ENCODE peak calls at places on chromosome 9, in six cellular contexts. D is AG04450; G is Right ventricle myocardium superior; P is MV-4-11; L is GM12891; S is activated CD4-positive, CD25-positive, alpha-beta regulatory T cell treated with anti-CD3 and anti-CD28 coated beads, Interleukin-2, amount 50 U/mL, for 72 hours. X is an unnamed sample.

GRCh38 chr9:87970602-87971001 is 3.7 kb downstream of the CDK20 start:
- DNase-seq in P (no peak), D (no peak), G (no peak), S (no peak), L (no peak), X (no peak)

GRCh38 chr9:37618817-37619216 is 26.4 kb upstream of the TOMM5 start:
- DNase-seq in S (no peak), D (peak), G (no peak), L (no peak), P (no peak), X (no peak)

GRCh38 chr9:137296214-137297059 is 5.6 kb downstream of the NRARP start:
- DNase-seq in G (peak), P (no peak), D (no peak), S (no peak), L (no peak), X (peak)

GRCh38 chr9:83596899-83597504 is 25.9 kb upstream of the IDNK start:
- DNase-seq in G (no peak), S (peak), P (no peak), L (peak), D (no peak), X (peak)

GRCh38 chr9:22044583-22044982 is 35.5 kb upstream of the CDKN2B start:
- DNase-seq in G (no peak), S (no peak), P (no peak), L (no peak), D (no peak), X (no peak)

GRCh38 chr9:109181284-109181683 is 14.2 kb upstream of the FRRS1L start:
- DNase-seq in D (no peak), L (peak), G (no peak), P (no peak), S (no peak), X (no peak)

GRCh38 chr9:130328349-130328801 is 62.8 kb downstream of the HMCN2 start:
- DNase-seq in G (peak), D (peak), S (no peak), L (no peak), P (no peak), X (peak)

GRCh38 chr9:128103589-128103962 is 24.0 kb downstream of the PTGES2 start:
- DNase-seq in P (no peak), G (peak), L (no peak), D (no peak), S (no peak), X (no peak)

GRCh38 chr9:118473527-118473926 is 769.3 kb downstream of the TLR4 start:
- DNase-seq in D (no peak), P (no peak), S (no peak), L (no peak), G (no peak), X (no peak)

GRCh38 chr9:108142504-108143201 is 653.1 kb upstream of the KLF4 start:
- DNase-seq in L (no peak), G (peak), P (peak), S (no peak), D (no peak), X (peak)

GRCh38 chr9:76905984-76906861 is at the start of gene PRUNE2:
- DNase-seq in L (peak), D (peak), G (peak), S (no peak), P (no peak), X (peak)

GRCh38 chr9:96088510-96088909 is 213.0 kb downstream of the ERCC6L2 start:
- DNase-seq in L (no peak), S (no peak), P (no peak), D (no peak), G (no peak), X (no peak)

GRCh38 chr9:2302606-2303005 is 287.5 kb downstream of the SMARCA2 start:
- DNase-seq in P (no peak), S (no peak), G (no peak), L (no peak), D (no peak), X (no peak)

GRCh38 chr9:135523521-135524129 is 2.4 kb downstream of the LCN1 start:
- DNase-seq in D (no peak), S (no peak), G (no peak), L (no peak), P (no peak), X (no peak)

GRCh38 chr9:88777498-88778312 is 213.6 kb upstream of the S1PR3 start:
- DNase-seq in L (no peak), S (no peak), G (peak), D (no peak), P (peak), X (no peak)

GRCh38 chr9:1978941-1979340 is 36.2 kb upstream of the SMARCA2 start:
- DNase-seq in L (no peak), S (no peak), D (no peak), P (peak), G (peak), X (peak)

GRCh38 chr9:33924978-33925797 is 108.2 kb downstream of the UBE2R2 start:
- DNase-seq in S (no peak), P (peak), L (peak), D (peak), G (no peak), X (peak)

GRCh38 chr9:92138157-92138959 is 23.1 kb upstream of the SPTLC1 start:
- DNase-seq in L (peak), S (peak), G (peak), D (no peak), P (peak), X (peak)

GRCh38 chr9:133375116-133375723 is 640 bp downstream of the SURF4 start:
- DNase-seq in L (peak), G (no peak), S (no peak), P (peak), D (no peak), X (peak)

GRCh38 chr9:128420060-128420650 is 502 bp upstream of the CERCAM start:
- DNase-seq in S (peak), P (peak), G (peak), D (no peak), L (peak), X (peak)

X was measured in colonic mucosa.